ENCODE peak calls at places on chromosomes 5 and 9, in eight cellular contexts. P is GM12878, Q is stomach, Y is A549, I is right lobe of liver, K is H54, G is prostate gland, W is body of pancreas. E is an unnamed sample.

GRCh38 chr9:75186767-75187380 is 98.6 kb downstream of the OSTF1 start:
- DNase-seq in P (no peak), Q (no peak), Y (peak; percentile 25), I (no peak), K (no peak), G (no peak), W (no peak), E (peak; percentile 17)

GRCh38 chr5:131268758-131269370 is 5.0 kb downstream of the CDC42SE2 start:
- DNase-seq in P (no peak), Q (no peak), Y (no peak), I (no peak), K (no peak), G (no peak), W (no peak), E (no peak)

GRCh38 chr5:126984632-126985031 is 45.7 kb downstream of the MARCHF3 start:
- DNase-seq in P (no peak), Q (no peak), Y (no peak), I (no peak), K (no peak), G (no peak), W (no peak), E (no peak)

GRCh38 chr9:15308511-15308910 is 1.5 kb upstream of the TTC39B start:
- DNase-seq in P (no peak), Q (no peak), Y (no peak), I (no peak), K (no peak), G (no peak), W (no peak), E (no peak)

GRCh38 chr5:170745481-170746061 is 38.0 kb upstream of the GABRP start:
- DNase-seq in P (no peak), Q (peak; percentile 65), Y (no peak), I (peak; percentile 31), K (no peak), G (peak; percentile 62), W (no peak), E (no peak)

GRCh38 chr5:103475629-103476240 is 86.9 kb downstream of the NUDT12 start:
- DNase-seq in P (no peak), Q (no peak), Y (peak; percentile 50), I (no peak), K (peak; percentile 7), G (no peak), W (no peak), E (peak; percentile 62)

GRCh38 chr9:119283118-119283794 is 86.0 kb downstream of the BRINP1 start:
- DNase-seq in P (no peak), Q (no peak), Y (no peak), I (peak; percentile 25), K (no peak), G (peak; percentile 5), W (no peak), E (no peak)

GRCh38 chr9:137755261-137755927 is 122.2 kb upstream of the CACNA1B start:
- DNase-seq in P (no peak), Q (no peak), Y (no peak), I (no peak), K (no peak), G (no peak), W (no peak), E (no peak)

GRCh38 chr5:50564558-50564957 is 101.9 kb upstream of the PARP8 start:
- DNase-seq in P (no peak), Q (no peak), Y (no peak), I (no peak), K (no peak), G (no peak), W (no peak), E (no peak)

GRCh38 chr5:16957305-16958165 is 21.4 kb upstream of the MYO10 start:
- DNase-seq in P (no peak), Q (no peak), Y (no peak), I (no peak), K (peak; percentile 70), G (no peak), W (no peak), E (no peak)

GRCh38 chr9:89397471-89397870 is 79.2 kb downstream of the SECISBP2 start:
- DNase-seq in P (no peak), Q (no peak), Y (no peak), I (no peak), K (no peak), G (no peak), W (no peak), E (no peak)

GRCh38 chr9:89391585-89391984 is 73.3 kb downstream of the SECISBP2 start:
- DNase-seq in P (no peak), Q (no peak), Y (no peak), I (no peak), K (no peak), G (no peak), W (no peak), E (no peak)

GRCh38 chr9:89390578-89390977 is 72.3 kb downstream of the SECISBP2 start:
- DNase-seq in P (no peak), Q (no peak), Y (no peak), I (no peak), K (no peak), G (no peak), W (no peak), E (no peak)

GRCh38 chr9:89395931-89396710 is 77.8 kb downstream of the SECISBP2 start:
- DNase-seq in P (no peak), Q (no peak), Y (no peak), I (no peak), K (no peak), G (no peak), W (no peak), E (no peak)

DNA sequence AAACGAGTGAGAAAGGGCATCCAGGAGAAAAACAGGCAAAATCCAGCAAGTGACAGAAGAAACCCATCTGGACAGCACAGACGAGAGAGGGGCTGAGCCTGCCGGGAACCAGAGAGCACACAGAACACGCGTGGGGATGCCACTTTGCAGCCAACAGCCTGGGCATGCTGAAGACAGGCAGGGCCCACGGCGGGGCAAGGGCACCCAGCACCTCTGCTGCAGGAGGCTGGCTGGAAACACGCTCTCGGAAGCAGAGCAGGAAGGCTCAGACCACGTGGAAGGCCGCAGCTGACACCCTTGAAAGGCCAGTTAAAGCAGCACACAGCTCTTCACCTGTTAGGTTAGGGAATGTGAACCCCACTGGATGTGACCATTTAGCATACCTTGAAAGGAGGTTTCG is 76.1 kb downstream of the SECISBP2 start:
- DNase-seq in P (no peak), Q (no peak), Y (no peak), I (no peak), K (no peak), G (no peak), W (no peak), E (no peak)
- TF ChIP-seq POLR2A in P (peak; percentile 27), Q (no peak), Y (no peak), I (no peak), K (no peak), G (no peak), W (no peak), E (no peak)

GRCh38 chr9:101449071-101449721 is 13.6 kb upstream of the ALDOB start:
- DNase-seq in P (no peak), Q (peak; percentile 89), Y (peak; percentile 86), I (peak; percentile 89), K (peak; percentile 82), G (peak; percentile 69), W (peak; percentile 90), E (peak; percentile 78)
- TF ChIP-seq POLR2A in P (no peak), Q (no peak), Y (no peak), I (peak; percentile 72), K (no peak), G (no peak), W (peak; percentile 62), E (no peak)

GRCh38 chr5:177447611-177448243 is 1.1 kb downstream of the PRR7 start:
- DNase-seq in P (no peak), Q (peak; percentile 54), Y (peak; percentile 84), I (peak; percentile 85), K (peak; percentile 98), G (no peak), W (peak; percentile 71), E (no peak)
- TF ChIP-seq POLR2A in P (no peak), Q (no peak), Y (peak; percentile 64), I (peak; percentile 17), K (peak; percentile 72), G (no peak), W (peak; percentile 31), E (peak; percentile 21)

DNA sequence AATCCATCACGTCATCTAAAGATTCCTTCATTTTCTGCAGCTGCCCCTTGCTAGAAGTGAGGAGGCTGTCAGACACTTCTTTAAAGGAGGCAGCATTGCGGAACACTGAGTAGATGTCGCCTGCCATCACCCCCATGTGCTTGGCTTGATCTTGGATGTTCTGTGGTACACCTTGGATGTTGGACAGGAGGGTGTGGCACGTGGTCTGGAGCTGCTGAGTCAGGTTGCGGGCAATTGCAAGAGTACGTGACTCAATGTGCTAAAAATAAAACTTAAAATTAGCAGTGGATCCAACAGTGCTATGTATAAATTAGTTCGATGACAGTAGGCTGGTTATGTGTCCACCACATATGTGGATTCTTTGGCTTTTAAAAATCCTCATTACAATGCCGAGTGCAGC is 10.9 kb downstream of the PLIN2 start:
- DNase-seq in P (no peak), Q (no peak), Y (no peak), I (no peak), K (no peak), G (no peak), W (no peak), E (peak; percentile 78)
- TF ChIP-seq POLR2A in P (no peak), Q (no peak), Y (no peak), I (no peak), K (no peak), G (no peak), W (no peak), E (no peak)

DNA sequence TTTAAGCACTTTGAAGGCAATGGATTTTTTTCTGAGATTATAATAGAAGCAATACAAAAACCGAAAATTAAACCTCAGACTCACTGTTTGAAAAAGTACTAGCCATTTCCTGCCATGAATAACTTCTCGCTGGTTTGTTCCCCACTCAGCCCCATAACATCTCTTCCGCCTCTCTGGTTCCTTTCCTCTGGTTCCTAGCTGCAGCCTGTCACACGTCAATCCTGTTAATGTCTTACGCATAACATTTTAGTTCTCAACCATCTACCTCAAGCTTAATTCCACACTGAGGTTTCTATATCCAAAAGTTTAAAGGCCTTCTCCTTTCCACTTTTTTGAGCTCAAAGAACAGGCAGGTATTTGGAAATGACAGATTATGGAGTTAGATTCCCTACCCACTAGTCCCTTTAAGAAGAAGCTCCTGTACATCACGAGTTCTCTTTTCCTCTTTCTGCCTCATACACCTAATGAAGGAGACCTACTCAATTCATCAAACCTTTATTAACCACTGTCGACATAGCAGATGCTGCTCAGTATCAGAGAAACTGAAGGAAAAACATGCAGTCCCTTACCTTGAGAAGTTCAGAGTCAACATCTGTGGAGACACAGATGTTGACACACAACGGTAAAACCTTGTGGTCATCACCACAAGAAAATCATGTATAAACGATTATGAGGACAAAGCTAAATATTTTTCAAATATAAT is 243.0 kb upstream of the PTGER4 start:
- DNase-seq in P (no peak), Q (no peak), Y (no peak), I (no peak), K (no peak), G (no peak), W (no peak), E (no peak)
- TF ChIP-seq POLR2A in P (no peak), Q (no peak), Y (no peak), I (no peak), K (no peak), G (no peak), W (no peak), E (no peak)

E was measured in erythroblast.